ENCODE peak calls at places on chromosomes 16 and 17, in five cellular contexts. I is K562, D is transverse colon, S is suprapubic skin, O is A549. F is an unnamed sample.

GRCh38 chr17:1413281-1413791 is 13.3 kb upstream of the YWHAE start:
- DNase-seq in I (peak; percentile 73), D (peak; percentile 26), S (no peak), O (no peak), F (peak; percentile 23)

GRCh38 chr17:82320140-82320840 is 2.9 kb upstream of the CD7 start:
- DNase-seq in I (no peak), D (no peak), S (no peak), O (no peak), F (no peak)

GRCh38 chr16:24755201-24755874 is 25.9 kb downstream of the TNRC6A start:
- DNase-seq in I (no peak), D (no peak), S (no peak), O (no peak), F (no peak)

GRCh38 chr16:29806641-29807425 is 504 bp downstream of the MAZ start:
- DNase-seq in I (peak; percentile 90), D (peak; percentile 64), S (peak; percentile 83), O (no peak), F (no peak)

GRCh38 chr17:7967751-7968150 is 34.7 kb upstream of the GUCY2D start:
- DNase-seq in I (no peak), D (no peak), S (no peak), O (no peak), F (no peak)

GRCh38 chr16:66824006-66824405 is 6.8 kb downstream of the NAE1 start:
- DNase-seq in I (no peak), D (no peak), S (no peak), O (no peak), F (no peak)

GRCh38 chr16:4194661-4195060 is 47.2 kb downstream of the SRL start:
- DNase-seq in I (no peak), D (no peak), S (no peak), O (no peak), F (no peak)

GRCh38 chr16:65547799-65548446 is 426.1 kb upstream of the CDH11 start:
- DNase-seq in I (no peak), D (no peak), S (no peak), O (no peak), F (no peak)

GRCh38 chr16:2019919-2020831 is 590 bp downstream of the NPW start:
- DNase-seq in I (peak; percentile 45), D (no peak), S (no peak), O (no peak), F (no peak)

GRCh38 chr17:49224198-49224996 is 6.2 kb downstream of the PHOSPHO1 start:
- DNase-seq in I (no peak), D (peak; percentile 52), S (no peak), O (no peak), F (no peak)

GRCh38 chr17:77264617-77265230 is 124.0 kb downstream of the SEC14L1 start:
- DNase-seq in I (no peak), D (no peak), S (no peak), O (no peak), F (no peak)

GRCh38 chr17:4594406-4595349 is 10.3 kb downstream of the SMTNL2 start:
- DNase-seq in I (peak; percentile 64), D (peak; percentile 53), S (peak; percentile 63), O (no peak), F (no peak)

GRCh38 chr17:76189741-76190140 is 48.7 kb upstream of the FOXJ1 start:
- DNase-seq in I (peak; percentile 66), D (no peak), S (no peak), O (no peak), F (no peak)

GRCh38 chr16:1145383-1146100 is 7.4 kb upstream of the CACNA1H start:
- DNase-seq in I (no peak), D (no peak), S (no peak), O (no peak), F (no peak)

GRCh38 chr17:82661717-82662683 is 13.8 kb upstream of the WDR45B start:
- DNase-seq in I (no peak), D (no peak), S (no peak), O (no peak), F (no peak)

GRCh38 chr16:52251495-52251894 is 295.4 kb downstream of the TOX3 start:
- DNase-seq in I (no peak), D (no peak), S (no peak), O (no peak), F (no peak)

GRCh38 chr17:35684046-35684802 is 47.2 kb upstream of the RASL10B start:
- DNase-seq in I (no peak), D (no peak), S (no peak), O (no peak), F (no peak)

GRCh38 chr17:27657620-27658019 is 26.6 kb downstream of the LGALS9 start:
- DNase-seq in I (peak; percentile 48), D (no peak), S (no peak), O (no peak), F (no peak)

GRCh38 chr17:59842901-59843652 is 49.7 kb downstream of the TUBD1 start:
- DNase-seq in I (peak; percentile 61), D (peak; percentile 76), S (no peak), O (peak; percentile 70), F (no peak)

GRCh38 chr16:79899316-79900110 is 299.0 kb upstream of the MAF start:
- DNase-seq in I (no peak), D (no peak), S (no peak), O (no peak), F (no peak)

GRCh38 chr17:33562792-33563191 is 269.7 kb upstream of the ASIC2 start:
- DNase-seq in I (no peak), D (no peak), S (no peak), O (no peak), F (no peak)

GRCh38 chr17:1399366-1399678 is 700 bp downstream of the YWHAE start:
- DNase-seq in I (no peak), D (no peak), S (peak; percentile 79), O (no peak), F (no peak)

GRCh38 chr17:48671697-48672171 is 45.6 kb upstream of the HOXB9 start:
- DNase-seq in I (peak; percentile 80), D (peak; percentile 87), S (peak; percentile 84), O (peak; percentile 72), F (peak; percentile 71)

GRCh38 chr16:12439443-12440232 is 364.0 kb downstream of the CPPED1 start:
- DNase-seq in I (no peak), D (no peak), S (no peak), O (no peak), F (no peak)

GRCh38 chr17:45895304-45895968 is 1.1 kb downstream of the MAPT start:
- DNase-seq in I (no peak), D (no peak), S (peak; percentile 73), O (peak; percentile 51), F (no peak)

GRCh38 chr17:45271603-45272002 is 9.7 kb upstream of the SPATA32 start:
- DNase-seq in I (no peak), D (no peak), S (peak; percentile 37), O (no peak), F (no peak)

GRCh38 chr16:20393801-20394637 is 10.5 kb downstream of the PDILT start:
- DNase-seq in I (no peak), D (peak; percentile 24), S (no peak), O (no peak), F (no peak)

GRCh38 chr17:49819118-49819517 is 28.8 kb downstream of the TAC4 start:
- DNase-seq in I (no peak), D (no peak), S (no peak), O (no peak), F (no peak)

GRCh38 chr16:85167589-85168537 is 55.6 kb upstream of the CIBAR2 start:
- DNase-seq in I (no peak), D (no peak), S (no peak), O (no peak), F (no peak)

GRCh38 chr17:3035256-3035967 is 28.0 kb downstream of the OR1D5 start:
- DNase-seq in I (no peak), D (no peak), S (peak; percentile 48), O (no peak), F (no peak)

GRCh38 chr17:75455896-75456416 is 479 bp upstream of the TMEM94 start:
- DNase-seq in I (no peak), D (peak; percentile 27), S (peak; percentile 70), O (no peak), F (no peak)

GRCh38 chr17:41177727-41178271 is at the start of gene KRTAP4-2:
- DNase-seq in I (no peak), D (no peak), S (no peak), O (no peak), F (no peak)

GRCh38 chr16:11689031-11689840 is 21.0 kb downstream of the SNN start:
- DNase-seq in I (no peak), D (no peak), S (no peak), O (no peak), F (no peak)

GRCh38 chr17:74971842-74972106 is 785 bp downstream of the HID1 start:
- DNase-seq in I (no peak), D (no peak), S (no peak), O (no peak), F (no peak)

GRCh38 chr17:2192367-2193028 is 111.1 kb downstream of the SMG6 start:
- DNase-seq in I (peak; percentile 42), D (peak; percentile 19), S (no peak), O (peak; percentile 54), F (no peak)

GRCh38 chr17:18176152-18176551 is 7.5 kb upstream of the ALKBH5 start:
- DNase-seq in I (no peak), D (no peak), S (no peak), O (no peak), F (no peak)

GRCh38 chr16:14472357-14472756 is 157.7 kb downstream of the PARN start:
- DNase-seq in I (no peak), D (no peak), S (no peak), O (no peak), F (no peak)
- H3K4me3 ChIP-seq in I (no peak overlapping the region), D (no peak overlapping the region), S (no peak overlapping the region), O (no peak overlapping the region), F (no peak overlapping the region)

GRCh38 chr17:79716183-79716797 is 14.5 kb upstream of the ENPP7 start:
- DNase-seq in I (no peak), D (no peak), S (peak; percentile 43), O (no peak), F (no peak)

GRCh38 chr17:79720705-79721295 is 9.9 kb upstream of the ENPP7 start:
- DNase-seq in I (no peak), D (no peak), S (no peak), O (no peak), F (no peak)

GRCh38 chr17:79722787-79723186 is 8.0 kb upstream of the ENPP7 start:
- DNase-seq in I (no peak), D (no peak), S (no peak), O (no peak), F (no peak)

GRCh38 chr17:79721993-79722671 is 8.6 kb upstream of the ENPP7 start:
- DNase-seq in I (peak; percentile 36), D (no peak), S (no peak), O (peak; percentile 87), F (no peak)
- TF ChIP-seq CTCF in I (peak; percentile 50), D (no peak), S (no peak), O (peak; percentile 50), F (no peak)

GRCh38 chr17:55038291-55038690 is 69.7 kb downstream of the STXBP4 start:
- DNase-seq in I (no peak), D (no peak), S (no peak), O (no peak), F (no peak)
- TF ChIP-seq EP300 in I (no peak), D (no peak), S (no peak), O (no peak), F (no peak)

DNA sequence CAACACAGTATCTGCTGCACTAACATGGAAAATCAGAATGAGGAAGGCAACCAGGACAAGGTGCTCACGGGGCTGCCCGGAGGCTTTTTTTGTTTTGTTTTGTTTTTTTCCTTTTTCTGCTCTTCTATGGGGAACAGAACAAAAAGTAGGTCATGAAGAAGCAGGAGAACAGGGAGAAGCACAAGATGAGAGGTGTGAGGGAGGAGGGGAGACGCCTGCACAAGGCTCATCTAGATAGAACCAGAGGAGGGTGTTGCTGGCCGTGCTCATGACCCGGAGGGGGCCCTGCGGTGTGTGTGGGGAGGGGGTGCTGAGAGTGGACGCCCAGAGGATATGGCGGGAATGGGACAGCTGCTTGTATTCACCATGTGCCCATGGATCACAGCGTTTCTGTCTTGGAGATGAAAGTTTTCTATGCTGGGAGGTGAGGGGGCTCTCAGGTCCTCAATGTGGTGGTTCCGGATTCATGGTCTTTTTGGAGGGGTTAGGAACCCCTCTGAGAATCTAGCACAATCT is 183.7 kb downstream of the FOXL1 start:
- DNase-seq in I (no peak), D (no peak), S (peak; percentile 28), O (no peak), F (no peak)
- H3K4me3 ChIP-seq in I (no peak overlapping the region), D (no peak overlapping the region), S (no peak overlapping the region), O (no peak overlapping the region), F (no peak overlapping the region)

F was measured in tibial nerve.